ENCODE peak calls at places on chromosomes 4 and X, in nine cellular contexts. C, L, O, H, X, S, B, I and F are unnamed samples. For H3K4me1, the result is how much of the 10 kb centered on the place peaks cover.

GRCh38 chr4:95478679-95479078 is 70.1 kb downstream of the UNC5C start:
- DNase-seq in C (no peak), L (no peak), O (no peak), H (no peak), X (no peak), S (no peak), B (no peak), I (no peak), F (no peak)

GRCh38 chrX:71103110-71103983 is 3.2 kb downstream of the CXorf65 start:
- DNase-seq in C (peak), L (no peak), O (no peak), H (peak), X (no peak), S (no peak), B (peak), I (no peak), F (peak)

GRCh38 chr4:128354205-128354821 is 66.7 kb upstream of the PGRMC2 start:
- DNase-seq in C (peak), L (no peak), O (no peak), H (no peak), X (peak), S (peak), B (peak), I (peak), F (no peak)

GRCh38 chr4:74661427-74662171 is 132.7 kb downstream of the BTC start:
- DNase-seq in C (no peak), L (no peak), O (no peak), H (no peak), X (no peak), S (no peak), B (no peak), I (no peak), F (no peak)

GRCh38 chrX:69015564-69016218 is 149.6 kb downstream of the PJA1 start:
- DNase-seq in C (no peak), L (peak), O (no peak), H (no peak), X (no peak), S (peak), B (no peak), I (no peak), F (no peak)

GRCh38 chrX:140343226-140343873 is 161.5 kb downstream of the SOX3 start:
- DNase-seq in C (no peak), L (no peak), O (no peak), H (no peak), X (no peak), S (no peak), B (no peak), I (no peak), F (no peak)

GRCh38 chr4:180953572-180953971 is 1289.6 kb upstream of the TENM3 start:
- DNase-seq in C (no peak), L (no peak), O (no peak), H (no peak), X (no peak), S (no peak), B (no peak), I (no peak), F (no peak)

GRCh38 chr4:48194986-48195773 is 61.1 kb upstream of the TXK start:
- DNase-seq in C (no peak), L (no peak), O (no peak), H (no peak), X (no peak), S (peak), B (no peak), I (peak), F (no peak)

GRCh38 chr4:80156410-80156809 is 40.9 kb upstream of the PRDM8 start:
- DNase-seq in C (no peak), L (no peak), O (no peak), H (no peak), X (no peak), S (no peak), B (no peak), I (no peak), F (no peak)

GRCh38 chr4:162461952-162462351 is 298.2 kb upstream of the FSTL5 start:
- DNase-seq in C (no peak), L (no peak), O (no peak), H (no peak), X (no peak), S (no peak), B (no peak), I (no peak), F (no peak)

GRCh38 chr4:173527103-173527876 is 2.7 kb downstream of the HAND2 start:
- DNase-seq in C (no peak), L (no peak), O (no peak), H (no peak), X (no peak), S (no peak), B (no peak), I (no peak), F (peak)

GRCh38 chr4:125042031-125042430 is 272.7 kb upstream of the FAT4 start:
- DNase-seq in C (no peak), L (no peak), O (no peak), H (no peak), X (no peak), S (no peak), B (no peak), I (no peak), F (no peak)

GRCh38 chrX:153499876-153500275 is 5.1 kb downstream of the BGN start:
- DNase-seq in C (no peak), L (no peak), O (no peak), H (no peak), X (no peak), S (no peak), B (no peak), I (peak), F (no peak)

GRCh38 chr4:185834778-185835177 is 22.8 kb upstream of the SORBS2 start:
- DNase-seq in C (no peak), L (no peak), O (no peak), H (no peak), X (no peak), S (no peak), B (no peak), I (no peak), F (no peak)

GRCh38 chr4:80307183-80307735 is 28.3 kb upstream of the CFAP299 start:
- DNase-seq in C (no peak), L (no peak), O (no peak), H (no peak), X (no peak), S (peak), B (no peak), I (no peak), F (no peak)

GRCh38 chrX:155148724-155149537 is 67.3 kb upstream of the VBP1 start:
- DNase-seq in C (no peak), L (no peak), O (no peak), H (peak), X (peak), S (peak), B (peak), I (peak), F (no peak)

GRCh38 chr4:6177587-6178197 is 22.7 kb downstream of the JAKMIP1 start:
- DNase-seq in C (no peak), L (no peak), O (no peak), H (no peak), X (no peak), S (no peak), B (peak), I (no peak), F (no peak)

GRCh38 chrX:67961516-67961915 is 417.7 kb downstream of the AR start:
- DNase-seq in C (no peak), L (no peak), O (no peak), H (no peak), X (no peak), S (no peak), B (no peak), I (no peak), F (no peak)

GRCh38 chrX:147803948-147804347 is 107.8 kb upstream of the FMR1 start:
- DNase-seq in C (no peak), L (no peak), O (no peak), H (no peak), X (peak), S (no peak), B (no peak), I (peak), F (no peak)

GRCh38 chrX:151393514-151393913 is 3.5 kb upstream of the VMA21 start:
- DNase-seq in C (no peak), L (no peak), O (no peak), H (no peak), X (no peak), S (no peak), B (no peak), I (no peak), F (no peak)

GRCh38 chrX:136209016-136209738 is 42.0 kb downstream of the MAP7D3 start:
- DNase-seq in C (peak), L (peak), O (no peak), H (peak), X (peak), S (peak), B (peak), I (peak), F (peak)

GRCh38 chr4:1684756-1685603 is 867 bp upstream of the FAM53A start:
- DNase-seq in C (no peak), L (no peak), O (no peak), H (peak), X (no peak), S (no peak), B (peak), I (peak), F (no peak)

GRCh38 chr4:1683371-1683902 is 676 bp downstream of the FAM53A start:
- DNase-seq in C (no peak), L (peak), O (peak), H (peak), X (no peak), S (peak), B (peak), I (peak), F (peak)

GRCh38 chr4:1685604-1686150 is 1.6 kb upstream of the FAM53A start:
- DNase-seq in C (no peak), L (no peak), O (no peak), H (no peak), X (no peak), S (no peak), B (no peak), I (no peak), F (no peak)

GRCh38 chr4:1682860-1683259 is 1.3 kb downstream of the FAM53A start:
- DNase-seq in C (no peak), L (no peak), O (no peak), H (no peak), X (no peak), S (no peak), B (no peak), I (no peak), F (no peak)

GRCh38 chr4:1683903-1684755 is at the start of gene FAM53A:
- DNase-seq in C (peak), L (peak), O (peak), H (peak), X (peak), S (peak), B (peak), I (peak), F (peak)
- TF ChIP-seq POLR2A in C (peak), L (peak), O (no peak), H (peak), X (peak), S (peak), B (no peak), I (peak), F (no peak)

DNA sequence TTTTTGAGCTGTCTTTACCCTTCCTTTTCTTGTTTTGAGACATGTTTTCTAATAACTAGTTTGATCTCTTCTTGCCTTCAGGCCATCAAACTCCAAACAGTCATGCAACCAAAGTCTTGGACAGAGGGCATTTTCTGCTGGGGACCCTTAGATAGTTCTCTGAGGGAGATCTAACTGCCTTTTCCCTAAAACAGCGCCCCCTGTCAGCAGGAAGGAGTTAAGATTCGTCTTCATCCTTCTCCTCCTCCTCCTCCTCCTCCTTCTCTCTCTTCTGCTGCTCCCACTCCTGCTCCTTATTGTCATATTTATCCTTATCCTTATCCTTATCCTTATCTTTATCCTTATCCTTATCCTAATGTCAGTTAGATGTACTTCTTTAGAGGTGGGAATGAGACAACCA is 417.2 kb downstream of the TRAM1L1 start:
- DNase-seq in C (no peak), L (no peak), O (no peak), H (no peak), X (no peak), S (no peak), B (no peak), I (no peak), F (no peak)
- TF ChIP-seq CTCF in C (no peak), L (no peak), O (no peak), H (no peak), X (no peak), S (peak), B (no peak), I (no peak), F (no peak)

DNA sequence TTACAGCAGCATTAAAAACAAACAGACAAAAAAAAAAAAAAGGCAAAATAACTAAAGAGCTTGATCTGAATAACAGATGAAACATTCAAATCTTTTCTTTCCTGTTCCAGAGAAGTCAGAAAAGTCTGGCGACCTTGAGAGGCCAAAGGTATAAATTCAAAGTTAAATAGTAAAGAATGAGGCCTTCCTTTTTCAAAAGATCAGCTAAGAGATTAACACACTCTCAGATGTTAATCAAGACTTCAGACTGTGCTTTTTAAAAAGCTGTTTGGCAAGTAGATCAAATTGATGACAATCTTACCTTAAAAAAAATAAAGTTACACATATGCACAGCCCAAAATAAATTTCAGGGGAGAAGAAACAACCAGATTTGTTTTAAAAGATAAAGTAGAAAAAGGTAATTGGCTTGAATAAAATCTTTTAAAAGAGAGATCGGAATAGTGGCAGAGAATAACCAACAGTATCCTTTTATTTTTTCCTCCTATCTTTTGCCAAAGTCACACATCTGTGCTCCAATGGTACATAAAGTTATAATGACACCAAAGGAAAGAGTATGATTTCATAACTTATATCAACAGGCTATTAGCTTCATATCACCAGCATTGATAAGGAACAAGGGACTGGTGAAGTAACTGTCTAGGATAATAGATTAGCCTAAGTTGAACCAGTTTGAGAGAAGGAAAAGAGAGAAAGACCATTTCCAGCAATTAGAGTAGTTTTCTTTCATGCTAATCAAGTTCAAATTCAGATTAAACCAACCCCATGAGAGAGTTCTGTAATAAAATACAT is 70.4 kb downstream of the METTL14 start:
- DNase-seq in C (no peak), L (no peak), O (no peak), H (no peak), X (no peak), S (no peak), B (no peak), I (no peak), F (no peak)
- H3K4me1 ChIP-seq in C (under half), L (under half), O (under half), H (under half), X (under half), S (under half), B (under half), I (under half), F (half or more)

GRCh38 chr4:38781854-38782261 is 932 bp downstream of the TLR10 start:
- DNase-seq in C (no peak), L (no peak), O (no peak), H (no peak), X (no peak), S (no peak), B (no peak), I (no peak), F (no peak)
- TF ChIP-seq POLR2A in C (no peak), L (no peak), O (no peak), H (no peak), X (no peak), S (no peak), B (no peak), I (no peak), F (no peak)

GRCh38 chr4:107669068-107669467 is 51.0 kb downstream of the PAPSS1 start:
- DNase-seq in C (no peak), L (no peak), O (no peak), H (no peak), X (no peak), S (no peak), B (no peak), I (no peak), F (no peak)

GRCh38 chr4:107665001-107665400 is 55.0 kb downstream of the PAPSS1 start:
- DNase-seq in C (no peak), L (no peak), O (no peak), H (no peak), X (no peak), S (peak), B (no peak), I (no peak), F (no peak)

DNA sequence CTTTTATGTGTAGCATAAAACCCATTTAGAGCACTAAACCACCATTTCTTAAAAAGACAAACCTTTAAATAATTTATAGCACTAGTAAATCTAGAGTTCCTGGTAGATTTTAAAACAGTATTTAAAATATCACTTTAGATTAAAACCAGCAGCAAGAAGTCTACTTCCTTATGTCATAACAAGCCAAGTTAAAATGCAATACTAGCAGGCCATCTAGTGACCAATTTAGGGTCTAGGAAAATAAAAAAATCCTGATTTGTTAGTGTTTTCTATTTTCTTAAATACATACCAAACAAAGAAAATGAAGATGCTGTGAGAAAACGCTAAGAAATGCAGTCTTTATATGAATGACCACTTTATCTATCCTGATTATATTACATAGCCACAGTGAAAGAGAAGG is 53.9 kb downstream of the PAPSS1 start:
- DNase-seq in C (no peak), L (no peak), O (no peak), H (no peak), X (no peak), S (peak), B (no peak), I (no peak), F (no peak)
- TF ChIP-seq CTCF in C (peak), L (peak), O (peak), H (no peak), X (peak), S (peak), B (peak), I (no peak), F (peak)